ENCODE peak calls at places on chromosomes 11 and 22, in five cellular contexts. One of them, this sample, is unnamed.

GRCh38 chr11:46369458-46370152 is 11.9 kb upstream of the MDK start:
- DNase-seq in A549: peak
- DNase-seq in K562: peak
- DNase-seq in CD8-positive, alpha-beta memory T cell: peak
- DNase-seq in cardiac muscle cell: peak
- DNase-seq in this sample: no peak

GRCh38 chr22:20672732-20673131 is 101.2 kb upstream of the SERPIND1 start:
- DNase-seq in A549: no peak
- DNase-seq in K562: no peak
- DNase-seq in CD8-positive, alpha-beta memory T cell: no peak
- DNase-seq in cardiac muscle cell: no peak
- DNase-seq in this sample: no peak

GRCh38 chr22:43273902-43274484 is 69.2 kb downstream of the SCUBE1 start:
- DNase-seq in A549: peak
- DNase-seq in K562: peak
- DNase-seq in CD8-positive, alpha-beta memory T cell: peak
- DNase-seq in cardiac muscle cell: peak
- DNase-seq in this sample: peak

GRCh38 chr11:12381875-12382274 is 4.5 kb downstream of the PARVA start:
- DNase-seq in A549: no peak
- DNase-seq in K562: no peak
- DNase-seq in CD8-positive, alpha-beta memory T cell: no peak
- DNase-seq in cardiac muscle cell: no peak
- DNase-seq in this sample: no peak

GRCh38 chr22:44664149-44664548 is 37.9 kb upstream of the PRR5 start:
- DNase-seq in A549: no peak
- DNase-seq in K562: no peak
- DNase-seq in CD8-positive, alpha-beta memory T cell: peak
- DNase-seq in cardiac muscle cell: peak
- DNase-seq in this sample: no peak

GRCh38 chr22:49372111-49372529 is 455.6 kb downstream of the BRD1 start:
- DNase-seq in A549: no peak
- DNase-seq in K562: no peak
- DNase-seq in CD8-positive, alpha-beta memory T cell: no peak
- DNase-seq in cardiac muscle cell: no peak
- DNase-seq in this sample: no peak

GRCh38 chr22:38418589-38418988 is 36.4 kb downstream of the KCNJ4 start:
- DNase-seq in A549: no peak
- DNase-seq in K562: no peak
- DNase-seq in CD8-positive, alpha-beta memory T cell: peak
- DNase-seq in cardiac muscle cell: no peak
- DNase-seq in this sample: no peak

GRCh38 chr22:27154717-27155116 is 497.3 kb downstream of the MIAT start:
- DNase-seq in A549: no peak
- DNase-seq in K562: peak
- DNase-seq in CD8-positive, alpha-beta memory T cell: no peak
- DNase-seq in cardiac muscle cell: no peak
- DNase-seq in this sample: no peak

GRCh38 chr22:41589260-41589600 is 410 bp downstream of the PMM1 start:
- DNase-seq in A549: no peak
- DNase-seq in K562: peak
- DNase-seq in CD8-positive, alpha-beta memory T cell: peak
- DNase-seq in cardiac muscle cell: peak
- DNase-seq in this sample: no peak

GRCh38 chr11:26227311-26227710 is 104.6 kb upstream of the ANO3 start:
- DNase-seq in A549: peak
- DNase-seq in K562: no peak
- DNase-seq in CD8-positive, alpha-beta memory T cell: no peak
- DNase-seq in cardiac muscle cell: peak
- DNase-seq in this sample: no peak

GRCh38 chr22:36156515-36157419 is 3.8 kb downstream of the APOL3 start:
- DNase-seq in A549: no peak
- DNase-seq in K562: peak
- DNase-seq in CD8-positive, alpha-beta memory T cell: peak
- DNase-seq in cardiac muscle cell: peak
- DNase-seq in this sample: peak

GRCh38 chr22:35043251-35043931 is 22.6 kb upstream of the ISX start:
- DNase-seq in A549: no peak
- DNase-seq in K562: peak
- DNase-seq in CD8-positive, alpha-beta memory T cell: no peak
- DNase-seq in cardiac muscle cell: no peak
- DNase-seq in this sample: no peak

GRCh38 chr11:123132881-123133280 is 62.2 kb downstream of the CLMP start:
- DNase-seq in A549: no peak
- DNase-seq in K562: no peak
- DNase-seq in CD8-positive, alpha-beta memory T cell: no peak
- DNase-seq in cardiac muscle cell: no peak
- DNase-seq in this sample: no peak

GRCh38 chr11:13465909-13466371 is 2.9 kb upstream of the BTBD10 start:
- DNase-seq in A549: peak
- DNase-seq in K562: peak
- DNase-seq in CD8-positive, alpha-beta memory T cell: no peak
- DNase-seq in cardiac muscle cell: peak
- DNase-seq in this sample: no peak

GRCh38 chr11:70477607-70478006 is 79.3 kb downstream of the CTTN start:
- DNase-seq in A549: no peak
- DNase-seq in K562: no peak
- DNase-seq in CD8-positive, alpha-beta memory T cell: peak
- DNase-seq in cardiac muscle cell: no peak
- DNase-seq in this sample: no peak

GRCh38 chr11:57499413-57499982 is 16.0 kb downstream of the SLC43A1 start:
- DNase-seq in A549: peak
- DNase-seq in K562: peak
- DNase-seq in CD8-positive, alpha-beta memory T cell: no peak
- DNase-seq in cardiac muscle cell: peak
- DNase-seq in this sample: peak

GRCh38 chr11:57500526-57500925 is 15.0 kb downstream of the SLC43A1 start:
- DNase-seq in A549: no peak
- DNase-seq in K562: no peak
- DNase-seq in CD8-positive, alpha-beta memory T cell: no peak
- DNase-seq in cardiac muscle cell: no peak
- DNase-seq in this sample: no peak

GRCh38 chr11:57498540-57498939 is 17.0 kb downstream of the SLC43A1 start:
- DNase-seq in A549: no peak
- DNase-seq in K562: no peak
- DNase-seq in CD8-positive, alpha-beta memory T cell: no peak
- DNase-seq in cardiac muscle cell: no peak
- DNase-seq in this sample: no peak

GRCh38 chr11:57500926-57501325 is 14.6 kb downstream of the SLC43A1 start:
- DNase-seq in A549: no peak
- DNase-seq in K562: no peak
- DNase-seq in CD8-positive, alpha-beta memory T cell: no peak
- DNase-seq in cardiac muscle cell: no peak
- DNase-seq in this sample: no peak

DNA sequence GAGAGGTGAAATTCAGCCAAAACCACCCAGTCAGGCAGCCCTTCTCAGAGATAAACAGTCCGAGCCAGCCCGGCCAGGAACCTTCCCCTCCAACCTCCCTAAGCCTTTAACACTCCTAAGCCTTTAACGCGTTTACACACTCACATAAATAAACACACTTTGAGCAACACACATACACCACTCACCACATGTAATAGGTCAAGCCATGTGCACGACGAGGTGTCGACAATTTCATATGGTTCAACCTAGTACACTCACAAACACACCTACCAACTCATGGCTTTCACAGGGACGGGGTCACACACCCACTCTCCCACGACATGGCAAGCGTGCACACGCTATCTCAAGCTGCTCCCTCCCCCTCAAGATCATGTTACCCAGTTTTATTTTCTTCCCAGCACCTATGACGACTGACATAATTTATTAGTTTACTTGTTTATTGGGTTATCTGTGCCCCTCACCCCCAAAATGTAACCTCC is 15.5 kb downstream of the SLC43A1 start:
- DNase-seq in A549: no peak
- DNase-seq in K562: no peak
- DNase-seq in CD8-positive, alpha-beta memory T cell: no peak
- DNase-seq in cardiac muscle cell: no peak
- DNase-seq in this sample: no peak
- H3K4me3 ChIP-seq in A549: peak
- H3K4me3 ChIP-seq in K562: peak
- H3K4me3 ChIP-seq in CD8-positive, alpha-beta memory T cell: no peak
- H3K4me3 ChIP-seq in cardiac muscle cell: no peak
- H3K4me3 ChIP-seq in this sample: peak

DNA sequence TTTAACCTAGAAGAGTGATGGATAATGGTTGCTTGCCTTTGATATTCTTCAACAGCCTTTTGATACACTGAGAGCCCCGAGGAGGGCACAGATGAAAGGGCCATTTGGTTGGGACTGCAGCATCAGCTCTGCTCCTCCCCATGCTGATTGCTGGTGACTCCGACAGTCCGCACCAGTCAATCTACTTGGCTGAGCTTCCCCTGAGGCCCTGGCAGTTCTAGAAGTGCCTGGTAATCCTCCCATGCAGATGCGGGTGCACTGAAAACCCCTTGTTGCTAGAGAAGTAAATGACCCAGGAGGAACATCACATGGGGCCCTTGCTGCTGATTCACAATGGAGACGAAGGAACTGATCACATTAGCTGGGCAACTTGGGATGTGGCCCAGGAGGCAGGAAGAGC is 35.2 kb upstream of the RIC3 start:
- DNase-seq in A549: no peak
- DNase-seq in K562: no peak
- DNase-seq in CD8-positive, alpha-beta memory T cell: no peak
- DNase-seq in cardiac muscle cell: no peak
- DNase-seq in this sample: no peak
- H3K4me3 ChIP-seq in A549: no peak
- H3K4me3 ChIP-seq in K562: no peak
- H3K4me3 ChIP-seq in CD8-positive, alpha-beta memory T cell: no peak
- H3K4me3 ChIP-seq in cardiac muscle cell: no peak
- H3K4me3 ChIP-seq in this sample: no peak

GRCh38 chr22:30823015-30823370 is 128.3 kb downstream of the OSBP2 start:
- DNase-seq in A549: no peak
- DNase-seq in K562: peak
- DNase-seq in CD8-positive, alpha-beta memory T cell: no peak
- DNase-seq in cardiac muscle cell: peak
- DNase-seq in this sample: no peak
- H3K4me3 ChIP-seq in A549: no peak
- H3K4me3 ChIP-seq in K562: no peak
- H3K4me3 ChIP-seq in CD8-positive, alpha-beta memory T cell: no peak
- H3K4me3 ChIP-seq in cardiac muscle cell: no peak
- H3K4me3 ChIP-seq in this sample: no peak

DNA sequence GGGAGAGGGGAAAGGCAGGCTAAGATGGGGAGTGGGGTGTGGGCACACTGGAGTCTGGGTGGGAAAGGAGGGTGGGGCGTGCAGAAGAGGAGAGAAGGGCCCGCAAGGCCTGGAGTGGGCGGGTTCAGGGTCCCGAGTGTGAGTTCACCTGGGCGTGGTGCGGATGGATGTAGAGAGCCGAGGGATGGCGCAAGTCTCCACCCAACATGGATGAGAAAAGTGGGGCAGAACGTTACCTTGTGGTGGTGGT is 364 bp upstream of the ABCC8 start:
- DNase-seq in A549: no peak
- DNase-seq in K562: no peak
- DNase-seq in CD8-positive, alpha-beta memory T cell: no peak
- DNase-seq in cardiac muscle cell: no peak
- DNase-seq in this sample: no peak
- H3K4me3 ChIP-seq in A549: peak
- H3K4me3 ChIP-seq in K562: no peak
- H3K4me3 ChIP-seq in CD8-positive, alpha-beta memory T cell: no peak
- H3K4me3 ChIP-seq in cardiac muscle cell: peak
- H3K4me3 ChIP-seq in this sample: no peak

DNA sequence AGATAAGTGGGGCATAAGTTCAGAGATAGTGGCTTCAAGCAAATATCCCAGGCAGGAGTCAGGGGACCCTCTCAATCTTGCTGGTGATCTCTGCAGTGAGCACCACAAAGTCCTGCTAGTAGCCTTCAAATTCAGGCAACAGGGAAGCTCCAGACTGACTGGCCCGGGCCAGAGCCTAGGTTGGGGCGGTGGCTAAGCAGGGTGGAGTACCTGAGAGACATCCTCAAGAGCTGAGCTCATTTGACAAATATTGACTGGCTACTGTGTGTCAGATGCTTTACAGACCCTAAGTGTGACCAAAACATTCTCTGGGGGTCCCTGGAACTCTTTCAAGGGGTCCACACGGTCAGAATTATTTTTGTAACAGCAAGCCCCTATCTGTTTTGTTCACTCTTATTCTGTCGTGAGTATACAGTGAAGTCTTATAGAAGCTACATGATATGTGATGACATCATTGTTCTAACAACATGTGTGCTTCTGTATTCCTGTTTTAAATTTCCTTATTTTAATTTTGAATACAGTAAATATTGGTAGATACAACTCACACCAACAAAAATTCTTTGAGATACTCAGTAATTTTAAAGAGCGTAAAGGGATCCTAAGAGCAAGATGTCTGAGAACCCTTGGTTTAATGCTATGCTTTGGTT is 71.6 kb downstream of the APIP start:
- DNase-seq in A549: no peak
- DNase-seq in K562: no peak
- DNase-seq in CD8-positive, alpha-beta memory T cell: no peak
- DNase-seq in cardiac muscle cell: no peak
- DNase-seq in this sample: no peak
- H3K4me3 ChIP-seq in A549: no peak
- H3K4me3 ChIP-seq in K562: no peak
- H3K4me3 ChIP-seq in CD8-positive, alpha-beta memory T cell: no peak
- H3K4me3 ChIP-seq in cardiac muscle cell: no peak
- H3K4me3 ChIP-seq in this sample: no peak

GRCh38 chr11:78046486-78046854 is 17.2 kb upstream of the THRSP start:
- DNase-seq in A549: no peak
- DNase-seq in K562: no peak
- DNase-seq in CD8-positive, alpha-beta memory T cell: no peak
- DNase-seq in cardiac muscle cell: no peak
- DNase-seq in this sample: no peak
- H3K4me3 ChIP-seq in A549: no peak
- H3K4me3 ChIP-seq in K562: no peak
- H3K4me3 ChIP-seq in CD8-positive, alpha-beta memory T cell: no peak
- H3K4me3 ChIP-seq in cardiac muscle cell: no peak
- H3K4me3 ChIP-seq in this sample: no peak

GRCh38 chr11:63811522-63811921 is 1.7 kb upstream of the SPINDOC start:
- DNase-seq in A549: no peak
- DNase-seq in K562: no peak
- DNase-seq in CD8-positive, alpha-beta memory T cell: no peak
- DNase-seq in cardiac muscle cell: no peak
- DNase-seq in this sample: no peak
- H3K4me3 ChIP-seq in A549: no peak
- H3K4me3 ChIP-seq in K562: no peak
- H3K4me3 ChIP-seq in CD8-positive, alpha-beta memory T cell: no peak
- H3K4me3 ChIP-seq in cardiac muscle cell: no peak
- H3K4me3 ChIP-seq in this sample: no peak

This sample was measured in prostate gland.